ENCODE peak calls at places on chromosomes 1 and 21, in eight cellular contexts. V is aorta; R is fibroblast of lung; S is heart right ventricle; T is esophagus squamous epithelium; O is naive thymus-derived CD4-positive, alpha-beta T cell; Z is HAP-1; U is adrenal gland. K is an unnamed sample.
A peak's percentile ranks its signal among the peaks of the same experiment; 100 is the strongest.

GRCh38 chr21:14968029-14968428 is 96.8 kb downstream of the NRIP1 start:
- DNase-seq in V (no peak), R (peak; percentile 73), S (no peak), T (no peak), O (no peak), Z (no peak), U (no peak), K (no peak)

GRCh38 chr1:46724991-46725735 is 6.2 kb upstream of the EFCAB14 start:
- DNase-seq in V (peak; percentile 73), R (peak; percentile 67), S (peak; percentile 22), T (no peak), O (peak; percentile 55), Z (peak; percentile 75), U (peak; percentile 70), K (peak; percentile 59)

GRCh38 chr1:117607471-117607870 is 1.6 kb downstream of the TENT5C start:
- DNase-seq in V (peak; percentile 65), R (peak; percentile 10), S (no peak), T (no peak), O (peak; percentile 48), Z (no peak), U (peak; percentile 62), K (peak; percentile 56)

GRCh38 chr1:211638723-211639122 is 36.7 kb downstream of the NEK2 start:
- DNase-seq in V (no peak), R (peak; percentile 19), S (no peak), T (no peak), O (no peak), Z (peak; percentile 35), U (no peak), K (no peak)

GRCh38 chr1:64898107-64898861 is 68.1 kb downstream of the JAK1 start:
- DNase-seq in V (peak; percentile 90), R (peak; percentile 98), S (peak; percentile 65), T (peak; percentile 10), O (no peak), Z (peak; percentile 16), U (peak; percentile 96), K (peak; percentile 31)

GRCh38 chr1:77281491-77282186 is at the start of gene AK5:
- DNase-seq in V (peak; percentile 44), R (peak; percentile 67), S (peak; percentile 32), T (no peak), O (peak; percentile 43), Z (peak; percentile 36), U (peak; percentile 21), K (peak; percentile 87)

GRCh38 chr21:37562920-37563640 is 196.5 kb downstream of the DYRK1A start:
- DNase-seq in V (peak; percentile 64), R (no peak), S (peak; percentile 23), T (no peak), O (no peak), Z (no peak), U (peak; percentile 53), K (no peak)

GRCh38 chr1:77056525-77056924 is 162.7 kb downstream of the PIGK start:
- DNase-seq in V (no peak), R (no peak), S (no peak), T (no peak), O (no peak), Z (no peak), U (no peak), K (no peak)

GRCh38 chr1:75172556-75172955 is 38.4 kb downstream of the LHX8 start:
- DNase-seq in V (no peak), R (no peak), S (no peak), T (no peak), O (no peak), Z (no peak), U (no peak), K (no peak)

GRCh38 chr1:17588048-17588781 is 48.7 kb downstream of the ARHGEF10L start:
- DNase-seq in V (peak; percentile 77), R (peak; percentile 74), S (peak; percentile 76), T (no peak), O (no peak), Z (peak; percentile 38), U (no peak), K (peak; percentile 84)

GRCh38 chr21:23986987-23987386 is 1620.3 kb downstream of the MRPL39 start:
- DNase-seq in V (no peak), R (no peak), S (no peak), T (no peak), O (no peak), Z (no peak), U (no peak), K (no peak)

GRCh38 chr1:77476460-77476859 is 194.6 kb downstream of the AK5 start:
- DNase-seq in V (no peak), R (no peak), S (no peak), T (no peak), O (no peak), Z (no peak), U (peak; percentile 6), K (no peak)

GRCh38 chr1:17795836-17796645 is 40.9 kb downstream of the ACTL8 start:
- DNase-seq in V (no peak), R (no peak), S (no peak), T (no peak), O (no peak), Z (no peak), U (no peak), K (no peak)

DNA sequence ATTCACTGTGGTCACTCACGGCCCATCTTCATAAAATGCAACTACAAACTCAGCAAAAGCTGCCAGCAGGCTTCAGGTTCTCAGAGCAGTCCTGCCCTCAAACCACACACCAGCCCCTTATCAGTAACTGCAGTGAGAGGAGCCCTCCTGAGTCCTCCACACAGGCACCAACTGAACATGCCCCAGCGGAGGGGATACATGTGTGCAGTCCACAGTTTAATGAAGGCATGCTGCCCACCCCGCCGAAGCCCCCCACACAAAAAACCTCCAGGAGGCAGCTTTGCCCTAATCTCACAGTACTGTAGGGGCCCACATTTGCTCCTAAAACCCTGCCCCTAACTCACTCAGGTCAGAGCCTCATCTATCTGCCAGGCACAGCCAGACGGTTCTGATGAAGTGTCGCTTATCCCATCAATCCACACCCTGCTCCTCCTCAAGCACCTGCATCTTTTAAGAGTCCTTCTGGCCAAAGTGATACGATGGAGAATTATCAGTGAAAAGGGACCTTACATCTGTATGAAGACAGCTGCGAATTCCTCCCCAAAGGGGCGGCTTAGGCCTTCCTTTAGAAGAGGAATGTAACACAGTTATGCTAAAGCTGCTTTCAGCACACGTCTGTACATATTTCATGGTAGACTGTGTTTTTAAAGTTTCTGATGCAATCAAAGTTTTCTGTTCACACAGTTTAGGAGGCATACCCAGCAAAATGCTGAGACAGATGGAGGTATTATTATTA is 3.5 kb downstream of the ABCB10 start:
- DNase-seq in V (no peak), R (no peak), S (no peak), T (no peak), O (no peak), Z (peak; percentile 21), U (no peak), K (no peak)
- H3K4me3 ChIP-seq in V (no peak overlapping the region), R (no peak overlapping the region), S (no peak overlapping the region), T (no peak overlapping the region), O (no peak overlapping the region), Z (no peak overlapping the region), U (no peak overlapping the region), K (no peak overlapping the region)

DNA sequence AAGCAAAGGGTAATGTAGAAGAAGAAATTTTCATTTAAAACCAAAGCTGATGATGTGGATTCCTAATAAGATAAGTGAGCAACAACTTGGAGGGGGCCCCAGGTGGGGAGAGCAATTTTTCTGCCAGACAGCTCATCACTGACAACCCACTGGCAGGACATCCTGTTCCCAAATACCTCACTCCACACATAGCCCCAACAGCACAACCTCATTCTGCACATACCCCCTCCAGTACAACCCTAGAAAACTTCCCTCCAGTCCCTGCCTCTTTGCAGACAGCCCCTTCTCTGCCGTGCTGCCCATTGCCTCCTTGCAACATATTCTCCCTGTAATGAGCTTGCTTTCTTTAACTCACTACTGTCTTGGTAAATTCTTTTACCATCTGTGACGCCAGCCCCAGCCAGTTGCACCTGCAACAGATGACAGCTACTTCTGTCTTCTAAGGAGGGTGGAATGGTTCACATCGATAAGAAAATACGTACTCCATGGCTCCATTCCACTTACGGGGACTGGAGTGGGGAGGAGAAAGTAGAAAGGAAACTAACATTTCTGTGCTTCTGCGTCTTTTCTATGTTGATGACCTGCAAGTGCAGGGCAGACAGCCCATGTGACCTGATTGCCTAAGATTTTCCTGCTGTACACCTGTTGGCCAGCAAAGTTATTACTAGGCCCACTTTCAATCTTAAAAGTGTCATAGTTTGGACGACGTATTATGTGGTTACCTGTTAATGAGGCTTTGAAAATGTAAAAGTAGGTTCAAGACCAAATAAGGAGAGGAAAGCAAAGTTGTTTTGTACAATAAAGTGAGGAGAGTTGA is 14.7 kb downstream of the RHEX start:
- DNase-seq in V (no peak), R (no peak), S (no peak), T (no peak), O (no peak), Z (no peak), U (no peak), K (no peak)
- H3K27me3 ChIP-seq in V (no peaks in the 10 kb centered on the region), R (peaks cover 2% of the 10 kb centered on the region), S (no peaks in the 10 kb centered on the region), T (no peaks in the 10 kb centered on the region), O (no peaks in the 10 kb centered on the region), Z (no peaks in the 10 kb centered on the region), U (no peaks in the 10 kb centered on the region), K (no peaks in the 10 kb centered on the region)

GRCh38 chr1:228408041-228408868 is 1.6 kb upstream of the TRIM11 start:
- DNase-seq in V (no peak), R (no peak), S (no peak), T (no peak), O (no peak), Z (no peak), U (no peak), K (no peak)
- H3K4me3 ChIP-seq in V (no peak overlapping the region), R (peak overlapping the region; percentile 94), S (no peak overlapping the region), T (no peak overlapping the region), O (no peak overlapping the region), Z (peak overlapping the region; percentile 58), U (no peak overlapping the region), K (no peak overlapping the region)

DNA sequence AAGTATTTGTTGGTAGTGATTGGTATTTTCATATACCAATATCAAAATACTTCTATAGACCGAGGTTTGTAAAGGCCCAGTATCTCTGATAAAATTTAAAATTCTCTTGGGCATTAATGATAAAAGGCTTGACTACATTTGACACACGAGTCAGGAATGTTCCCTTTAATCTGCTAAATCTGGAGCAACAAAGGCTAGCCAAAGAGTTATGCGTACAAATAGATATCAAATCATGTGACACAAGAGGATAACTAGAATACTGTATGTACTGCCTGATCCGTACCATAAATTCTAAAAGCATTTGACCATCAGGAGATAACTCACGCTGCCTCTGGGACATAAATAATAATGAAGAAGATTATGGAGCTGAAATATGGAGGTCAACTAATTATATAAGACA is 64.2 kb upstream of the SH3GLB1 start:
- DNase-seq in V (no peak), R (no peak), S (no peak), T (no peak), O (no peak), Z (no peak), U (no peak), K (no peak)
- H3K27me3 ChIP-seq in V (no peaks in the 10 kb centered on the region), R (no peaks in the 10 kb centered on the region), S (no peaks in the 10 kb centered on the region), T (no peaks in the 10 kb centered on the region), O (no peaks in the 10 kb centered on the region), Z (no peaks in the 10 kb centered on the region), U (no peaks in the 10 kb centered on the region), K (no peaks in the 10 kb centered on the region)

GRCh38 chr1:174953170-174953569 is 46.6 kb upstream of the CACYBP start:
- DNase-seq in V (no peak), R (no peak), S (no peak), T (no peak), O (no peak), Z (no peak), U (no peak), K (no peak)
- H3K4me3 ChIP-seq in V (no peak overlapping the region), R (no peak overlapping the region), S (no peak overlapping the region), T (no peak overlapping the region), O (no peak overlapping the region), Z (no peak overlapping the region), U (no peak overlapping the region), K (no peak overlapping the region)